ENCODE peak calls at places on chromosomes 7 and 10, in four cellular contexts. One of them, this sample, is unnamed. For H3K4me1, the result is how much of the 10 kb centered on the place peaks cover.

GRCh38 chr7:35596061-35596460 is 98.9 kb downstream of the HERPUD2 start:
- DNase-seq in suprapubic skin: no peak
- DNase-seq in stomach: no peak
- DNase-seq in prostate gland: no peak
- DNase-seq in this sample: no peak

GRCh38 chr7:51080622-51081269 is 235.9 kb downstream of the COBL start:
- DNase-seq in suprapubic skin: no peak
- DNase-seq in prostate gland: no peak
- DNase-seq in stomach: no peak
- DNase-seq in this sample: no peak

GRCh38 chr10:126080879-126081331 is 184.5 kb downstream of the FANK1 start:
- DNase-seq in prostate gland: no peak
- DNase-seq in stomach: no peak
- DNase-seq in suprapubic skin: no peak
- DNase-seq in this sample: no peak

GRCh38 chr7:45968312-45968711 is 47.2 kb upstream of the IGFBP3 start:
- DNase-seq in stomach: no peak
- DNase-seq in suprapubic skin: peak
- DNase-seq in prostate gland: no peak
- DNase-seq in this sample: no peak

GRCh38 chr7:108299251-108300014 is 156.8 kb downstream of the NRCAM start:
- DNase-seq in stomach: no peak
- DNase-seq in prostate gland: no peak
- DNase-seq in suprapubic skin: no peak
- DNase-seq in this sample: no peak

GRCh38 chr10:7258948-7259523 is 151.8 kb downstream of the SFMBT2 start:
- DNase-seq in suprapubic skin: no peak
- DNase-seq in stomach: no peak
- DNase-seq in prostate gland: no peak
- DNase-seq in this sample: no peak

GRCh38 chr10:72340510-72340895 is 14.2 kb downstream of the DNAJB12 start:
- DNase-seq in prostate gland: no peak
- DNase-seq in stomach: peak
- DNase-seq in suprapubic skin: no peak
- DNase-seq in this sample: no peak

GRCh38 chr7:54904130-54904529 is 114.7 kb upstream of the EGFR start:
- DNase-seq in suprapubic skin: no peak
- DNase-seq in stomach: no peak
- DNase-seq in prostate gland: no peak
- DNase-seq in this sample: no peak

GRCh38 chr7:116328161-116328560 is 117.8 kb downstream of the TES start:
- DNase-seq in suprapubic skin: no peak
- DNase-seq in prostate gland: no peak
- DNase-seq in stomach: no peak
- DNase-seq in this sample: no peak

GRCh38 chr7:75795831-75796285 is 17.7 kb downstream of the CCL24 start:
- DNase-seq in suprapubic skin: no peak
- DNase-seq in stomach: peak
- DNase-seq in prostate gland: no peak
- DNase-seq in this sample: no peak

GRCh38 chr7:43303740-43304241 is 191.3 kb downstream of the HECW1 start:
- DNase-seq in stomach: no peak
- DNase-seq in prostate gland: no peak
- DNase-seq in suprapubic skin: no peak
- DNase-seq in this sample: no peak

GRCh38 chr10:86192686-86193085 is 173.9 kb downstream of the GRID1 start:
- DNase-seq in suprapubic skin: peak
- DNase-seq in stomach: no peak
- DNase-seq in prostate gland: no peak
- DNase-seq in this sample: no peak

GRCh38 chr10:116470071-116470470 is 42.4 kb downstream of the PNLIPRP3 start:
- DNase-seq in suprapubic skin: no peak
- DNase-seq in stomach: no peak
- DNase-seq in prostate gland: no peak
- DNase-seq in this sample: no peak

GRCh38 chr10:50619882-50620281 is 3.9 kb downstream of the SGMS1 start:
- DNase-seq in prostate gland: no peak
- DNase-seq in stomach: no peak
- DNase-seq in suprapubic skin: no peak
- DNase-seq in this sample: no peak

GRCh38 chr7:46576950-46577349 is 655.9 kb upstream of the IGFBP3 start:
- DNase-seq in suprapubic skin: no peak
- DNase-seq in stomach: no peak
- DNase-seq in prostate gland: no peak
- DNase-seq in this sample: no peak

GRCh38 chr7:104231054-104232046 is 23.5 kb upstream of the ORC5 start:
- DNase-seq in suprapubic skin: no peak
- DNase-seq in stomach: peak
- DNase-seq in prostate gland: peak
- DNase-seq in this sample: peak

GRCh38 chr7:28933874-28934265 is 24.3 kb downstream of the TRIL start:
- DNase-seq in stomach: no peak
- DNase-seq in prostate gland: no peak
- DNase-seq in suprapubic skin: no peak
- DNase-seq in this sample: no peak

GRCh38 chr10:6328708-6329423 is 126.1 kb downstream of the PFKFB3 start:
- DNase-seq in stomach: no peak
- DNase-seq in prostate gland: no peak
- DNase-seq in suprapubic skin: no peak
- DNase-seq in this sample: no peak

DNA sequence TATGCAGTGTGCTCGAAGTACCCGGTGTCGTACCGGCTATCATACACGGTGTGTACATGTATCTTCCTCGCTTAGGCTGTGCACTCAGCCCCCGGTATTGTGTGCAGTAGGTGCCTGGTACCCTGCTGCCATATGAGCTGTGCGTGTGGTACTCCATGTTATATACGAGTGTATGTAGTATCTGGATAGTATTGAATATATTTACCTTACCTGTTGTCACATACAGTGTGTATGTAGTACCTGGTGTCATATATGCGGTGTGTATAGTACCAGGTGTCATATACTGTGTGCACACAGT is 1.2 kb downstream of the ZMYND11 start:
- DNase-seq in stomach: no peak
- DNase-seq in prostate gland: no peak
- DNase-seq in suprapubic skin: no peak
- DNase-seq in this sample: no peak
- H3K4me1 ChIP-seq in stomach: under half
- H3K4me1 ChIP-seq in prostate gland: under half
- H3K4me1 ChIP-seq in suprapubic skin: under half
- H3K4me1 ChIP-seq in this sample: under half

GRCh38 chr10:78803710-78804109 is 265.1 kb upstream of the ZMIZ1 start:
- DNase-seq in suprapubic skin: no peak
- DNase-seq in stomach: no peak
- DNase-seq in prostate gland: no peak
- DNase-seq in this sample: no peak

GRCh38 chr10:78805176-78805575 is 263.6 kb upstream of the ZMIZ1 start:
- DNase-seq in suprapubic skin: no peak
- DNase-seq in prostate gland: peak
- DNase-seq in stomach: peak
- DNase-seq in this sample: no peak

GRCh38 chr10:78802866-78803265 is 265.9 kb upstream of the ZMIZ1 start:
- DNase-seq in prostate gland: peak
- DNase-seq in suprapubic skin: peak
- DNase-seq in stomach: no peak
- DNase-seq in this sample: no peak

GRCh38 chr10:78802406-78802805 is 266.4 kb upstream of the ZMIZ1 start:
- DNase-seq in stomach: no peak
- DNase-seq in suprapubic skin: no peak
- DNase-seq in prostate gland: no peak
- DNase-seq in this sample: no peak

GRCh38 chr10:78804356-78805032 is 264.3 kb upstream of the ZMIZ1 start:
- DNase-seq in prostate gland: peak
- DNase-seq in suprapubic skin: no peak
- DNase-seq in stomach: no peak
- DNase-seq in this sample: no peak
- H3K4me3 ChIP-seq in prostate gland: no peak
- H3K4me3 ChIP-seq in suprapubic skin: no peak
- H3K4me3 ChIP-seq in stomach: no peak
- H3K4me3 ChIP-seq in this sample: no peak

GRCh38 chr10:18455086-18455884 is 196.1 kb downstream of the NSUN6 start:
- DNase-seq in prostate gland: no peak
- DNase-seq in suprapubic skin: no peak
- DNase-seq in stomach: no peak
- DNase-seq in this sample: no peak

GRCh38 chr10:18446205-18446604 is 205.2 kb downstream of the NSUN6 start:
- DNase-seq in stomach: no peak
- DNase-seq in suprapubic skin: no peak
- DNase-seq in prostate gland: no peak
- DNase-seq in this sample: no peak

GRCh38 chr10:18450298-18450697 is 201.1 kb downstream of the NSUN6 start:
- DNase-seq in suprapubic skin: no peak
- DNase-seq in stomach: no peak
- DNase-seq in prostate gland: no peak
- DNase-seq in this sample: no peak

DNA sequence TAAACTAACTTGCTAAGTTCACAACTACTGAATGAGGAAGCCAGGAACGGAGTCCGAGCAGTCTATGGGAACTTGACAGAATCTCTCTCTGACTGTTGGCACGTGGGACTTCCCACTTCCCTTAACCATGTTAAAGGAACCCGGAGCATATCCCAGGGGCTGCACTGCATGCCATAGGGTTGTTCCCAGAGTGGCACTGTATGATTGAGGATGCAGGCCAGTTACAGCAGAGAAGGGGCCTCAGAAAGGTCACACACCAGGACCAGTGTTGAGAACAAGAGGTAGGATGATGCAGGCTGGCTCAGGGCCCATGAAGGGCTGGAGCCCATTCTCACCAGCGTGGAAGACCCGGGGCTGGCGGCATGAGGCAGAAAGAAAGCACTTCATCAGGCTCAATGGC is 201.8 kb downstream of the NSUN6 start:
- DNase-seq in prostate gland: no peak
- DNase-seq in stomach: no peak
- DNase-seq in suprapubic skin: no peak
- DNase-seq in this sample: no peak
- TF ChIP-seq POLR2AphosphoS5 in prostate gland: no peak
- TF ChIP-seq POLR2AphosphoS5 in stomach: no peak
- TF ChIP-seq POLR2AphosphoS5 in suprapubic skin: no peak
- TF ChIP-seq POLR2AphosphoS5 in this sample: no peak

GRCh38 chr7:41965951-41966505 is 263.1 kb upstream of the INHBA start:
- DNase-seq in suprapubic skin: no peak
- DNase-seq in stomach: no peak
- DNase-seq in prostate gland: no peak
- DNase-seq in this sample: no peak
- H3K4me1 ChIP-seq in suprapubic skin: under half
- H3K4me1 ChIP-seq in stomach: under half
- H3K4me1 ChIP-seq in prostate gland: under half
- H3K4me1 ChIP-seq in this sample: under half

DNA sequence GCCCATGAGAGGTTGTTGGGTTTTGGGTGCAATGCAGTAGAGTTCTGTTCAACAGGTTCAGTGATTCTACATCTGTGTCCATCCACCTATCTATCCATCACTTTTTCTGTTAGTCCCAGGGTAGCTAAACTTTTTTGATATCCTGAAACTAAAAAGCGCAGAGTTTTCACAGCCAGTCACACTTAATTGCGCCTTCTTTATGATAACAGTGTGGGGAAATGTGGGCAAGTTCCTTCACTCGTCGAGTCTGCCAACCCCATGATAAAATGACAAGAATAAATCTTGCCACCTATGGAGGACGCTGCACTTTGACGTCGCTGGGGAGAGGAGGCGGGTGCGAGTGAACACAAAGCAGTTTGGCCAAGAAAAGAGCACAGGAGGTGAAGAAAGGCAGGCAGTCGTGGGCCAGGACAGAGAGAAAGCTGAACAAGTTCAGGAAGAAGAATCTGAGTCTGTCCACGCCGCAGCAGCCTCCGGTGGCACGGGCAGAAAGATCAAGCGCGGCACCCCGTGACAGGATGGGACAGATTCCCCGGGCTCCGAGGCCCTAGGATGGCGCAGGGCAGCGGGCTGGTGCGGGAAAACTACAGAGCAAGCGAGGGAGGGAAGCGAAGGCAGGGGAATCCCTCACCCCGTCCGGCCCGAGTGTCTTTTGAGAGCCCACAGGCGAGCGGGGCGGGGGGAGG is 9.2 kb downstream of the SP8 start:
- DNase-seq in stomach: no peak
- DNase-seq in prostate gland: peak
- DNase-seq in suprapubic skin: no peak
- DNase-seq in this sample: no peak
- H3K4me3 ChIP-seq in stomach: peak
- H3K4me3 ChIP-seq in prostate gland: peak
- H3K4me3 ChIP-seq in suprapubic skin: peak
- H3K4me3 ChIP-seq in this sample: peak

GRCh38 chr7:129055861-129056464 is 1.1 kb upstream of the TNPO3 start:
- DNase-seq in stomach: no peak
- DNase-seq in suprapubic skin: no peak
- DNase-seq in prostate gland: no peak
- DNase-seq in this sample: no peak

GRCh38 chr7:129053938-129054437 is 923 bp downstream of the TNPO3 start:
- DNase-seq in suprapubic skin: no peak
- DNase-seq in stomach: no peak
- DNase-seq in prostate gland: no peak
- DNase-seq in this sample: peak

GRCh38 chr7:129052441-129052840 is 2.5 kb downstream of the TNPO3 start:
- DNase-seq in suprapubic skin: no peak
- DNase-seq in prostate gland: no peak
- DNase-seq in stomach: no peak
- DNase-seq in this sample: no peak

GRCh38 chr7:129055294-129055816 is 444 bp upstream of the TNPO3 start:
- DNase-seq in suprapubic skin: no peak
- DNase-seq in prostate gland: no peak
- DNase-seq in stomach: no peak
- DNase-seq in this sample: no peak

GRCh38 chr7:129054438-129055293 is at the start of gene TNPO3:
- DNase-seq in prostate gland: peak
- DNase-seq in suprapubic skin: peak
- DNase-seq in stomach: peak
- DNase-seq in this sample: peak
- TF ChIP-seq POLR2AphosphoS5 in prostate gland: peak
- TF ChIP-seq POLR2AphosphoS5 in suprapubic skin: peak
- TF ChIP-seq POLR2AphosphoS5 in stomach: peak
- TF ChIP-seq POLR2AphosphoS5 in this sample: peak

This sample was measured in Panc1.